ENCODE peak calls at places on chromosomes 7 and 10, in ten cellular contexts. T is astrocyte of the spinal cord; M is activated naive CD4-positive, alpha-beta T cell treated with Interleukin-2 at 50 U/mL for 16 hours; K is SW 1271; H is kidney epithelial cell; I is SK-MEL-5; Z is H54; G is nephron progenitor cell; F is LHCN-M2; E is IMR-90. A is an unnamed sample.

GRCh38 chr7:149733554-149734513 is 39.6 kb downstream of the ZNF467 start:
- DNase-seq in H (no peak), E (no peak), Z (no peak), M (no peak), F (no peak), T (no peak), K (no peak), G (no peak), I (no peak), A (no peak)

GRCh38 chr7:120985130-120985758 is 3.3 kb upstream of the CPED1 start:
- DNase-seq in H (no peak), K (no peak), Z (no peak), G (no peak), I (no peak), E (peak), F (no peak), T (no peak), M (no peak), A (no peak)

GRCh38 chr7:151104411-151105235 is 18.3 kb downstream of the AGAP3 start:
- DNase-seq in T (peak), I (no peak), G (no peak), Z (no peak), E (peak), H (no peak), K (no peak), M (no peak), F (peak), A (no peak)

GRCh38 chr7:620052-620451 is 100.4 kb upstream of the PDGFA start:
- DNase-seq in T (peak), Z (peak), K (no peak), F (peak), H (peak), I (peak), M (no peak), E (peak), G (no peak), A (no peak)

GRCh38 chr7:35650751-35651150 is 44.2 kb downstream of the HERPUD2 start:
- DNase-seq in E (no peak), H (no peak), F (no peak), T (no peak), K (no peak), G (no peak), Z (no peak), I (no peak), M (no peak), A (no peak)

GRCh38 chr10:48209246-48209645 is 65.2 kb downstream of the FRMPD2 start:
- DNase-seq in F (no peak), G (no peak), I (no peak), T (peak), H (no peak), Z (no peak), K (no peak), E (peak), M (no peak), A (no peak)

GRCh38 chr10:97542169-97543024 is 30.2 kb upstream of the ANKRD2 start:
- DNase-seq in Z (peak), G (no peak), I (peak), E (peak), F (peak), M (peak), H (peak), K (peak), T (peak), A (peak)

GRCh38 chr10:6494934-6495592 is 85.0 kb downstream of the PRKCQ start:
- DNase-seq in K (no peak), G (no peak), Z (no peak), F (no peak), H (no peak), I (no peak), E (no peak), T (no peak), M (peak), A (no peak)

GRCh38 chr7:47557317-47557985 is 24.5 kb downstream of the TNS3 start:
- DNase-seq in T (no peak), F (peak), G (no peak), H (no peak), K (no peak), Z (peak), M (no peak), I (no peak), E (peak), A (no peak)

GRCh38 chr10:126518186-126519080 is 130.2 kb upstream of the ADAM12 start:
- DNase-seq in M (no peak), G (no peak), T (no peak), E (no peak), H (no peak), F (no peak), K (no peak), I (peak), Z (no peak), A (no peak)

GRCh38 chr7:99839560-99840011 is 11.8 kb downstream of the CYP3A43 start:
- DNase-seq in E (no peak), F (no peak), T (no peak), H (no peak), G (no peak), K (no peak), Z (no peak), I (no peak), M (no peak), A (no peak)

GRCh38 chr7:102318482-102318971 is 31.9 kb downstream of the SH2B2 start:
- DNase-seq in T (peak), G (no peak), H (peak), M (no peak), F (no peak), I (no peak), K (no peak), Z (peak), E (peak), A (no peak)

GRCh38 chr7:12670071-12670729 is 17.2 kb upstream of the ARL4A start:
- DNase-seq in M (no peak), T (peak), Z (no peak), H (no peak), F (peak), K (no peak), I (peak), E (peak), G (no peak), A (no peak)

GRCh38 chr10:122288917-122289316 is 17.8 kb downstream of the BTBD16 start:
- DNase-seq in E (no peak), Z (no peak), G (no peak), T (no peak), I (no peak), M (no peak), K (no peak), F (no peak), H (no peak), A (no peak)

GRCh38 chr10:44862917-44863316 is 48.2 kb upstream of the TMEM72 start:
- DNase-seq in E (no peak), I (no peak), H (no peak), F (no peak), T (no peak), G (no peak), M (no peak), K (no peak), Z (no peak), A (no peak)

GRCh38 chr10:123142701-123143161 is 5.2 kb upstream of the HMX2 start:
- DNase-seq in E (no peak), G (peak), Z (no peak), M (no peak), K (no peak), F (no peak), H (no peak), I (no peak), T (no peak), A (no peak)

GRCh38 chr10:133377818-133378250 is 1.2 kb upstream of the PAOX start:
- DNase-seq in F (no peak), Z (no peak), H (no peak), E (no peak), I (no peak), G (no peak), K (no peak), M (no peak), T (no peak), A (no peak)

GRCh38 chr7:81608748-81609382 is 161.0 kb downstream of the HGF start:
- DNase-seq in M (no peak), G (no peak), I (no peak), Z (no peak), T (no peak), H (no peak), K (no peak), E (peak), F (peak), A (no peak)

GRCh38 chr7:122674502-122674901 is 24.4 kb downstream of the RNF133 start:
- DNase-seq in E (no peak), Z (no peak), T (peak), M (no peak), G (no peak), F (no peak), H (no peak), K (no peak), I (peak), A (no peak)